ENCODE peak calls at places on chromosomes 13 and 19, in ten cellular contexts. One of them, this sample, is unnamed.

GRCh38 chr13:35474551-35474950 is 1.9 kb downstream of the MAB21L1 start:
- DNase-seq in GM03348: no peak
- DNase-seq in stimulated activated CD4-positive, alpha-beta T cell treated with anti-CD3 and anti-CD28 coated beads, Interleukin-2, amount 100 ng/mL, for 48 hours: no peak
- DNase-seq in LHCN-M2: no peak
- DNase-seq in GM23338: peak
- DNase-seq in AG08395: no peak
- DNase-seq in mammary epithelial cell: no peak
- DNase-seq in NCI-H82: peak
- DNase-seq in head of caudate nucleus: no peak
- DNase-seq in T-helper 2 cell: no peak
- DNase-seq in this sample: no peak

GRCh38 chr19:9306443-9306842 is 3.2 kb downstream of the ZNF699 start:
- DNase-seq in GM03348: peak
- DNase-seq in stimulated activated CD4-positive, alpha-beta T cell treated with anti-CD3 and anti-CD28 coated beads, Interleukin-2, amount 100 ng/mL, for 48 hours: no peak
- DNase-seq in LHCN-M2: peak
- DNase-seq in GM23338: no peak
- DNase-seq in AG08395: peak
- DNase-seq in mammary epithelial cell: peak
- DNase-seq in NCI-H82: no peak
- DNase-seq in head of caudate nucleus: no peak
- DNase-seq in T-helper 2 cell: no peak
- DNase-seq in this sample: no peak

GRCh38 chr13:96297360-96297759 is 207.5 kb downstream of the HS6ST3 start:
- DNase-seq in GM03348: no peak
- DNase-seq in stimulated activated CD4-positive, alpha-beta T cell treated with anti-CD3 and anti-CD28 coated beads, Interleukin-2, amount 100 ng/mL, for 48 hours: no peak
- DNase-seq in LHCN-M2: no peak
- DNase-seq in GM23338: peak
- DNase-seq in AG08395: no peak
- DNase-seq in mammary epithelial cell: no peak
- DNase-seq in NCI-H82: no peak
- DNase-seq in head of caudate nucleus: no peak
- DNase-seq in T-helper 2 cell: no peak
- DNase-seq in this sample: no peak

GRCh38 chr13:68234278-68234677 is 1004.1 kb upstream of the PCDH9 start:
- DNase-seq in GM03348: no peak
- DNase-seq in stimulated activated CD4-positive, alpha-beta T cell treated with anti-CD3 and anti-CD28 coated beads, Interleukin-2, amount 100 ng/mL, for 48 hours: no peak
- DNase-seq in LHCN-M2: peak
- DNase-seq in GM23338: peak
- DNase-seq in AG08395: no peak
- DNase-seq in mammary epithelial cell: peak
- DNase-seq in NCI-H82: peak
- DNase-seq in head of caudate nucleus: no peak
- DNase-seq in T-helper 2 cell: no peak
- DNase-seq in this sample: no peak

GRCh38 chr19:53183146-53183545 is 10.0 kb downstream of the ZNF665 start:
- DNase-seq in GM03348: peak
- DNase-seq in stimulated activated CD4-positive, alpha-beta T cell treated with anti-CD3 and anti-CD28 coated beads, Interleukin-2, amount 100 ng/mL, for 48 hours: no peak
- DNase-seq in LHCN-M2: peak
- DNase-seq in GM23338: no peak
- DNase-seq in AG08395: peak
- DNase-seq in mammary epithelial cell: no peak
- DNase-seq in NCI-H82: no peak
- DNase-seq in head of caudate nucleus: no peak
- DNase-seq in T-helper 2 cell: no peak
- DNase-seq in this sample: no peak

GRCh38 chr13:47249296-47249695 is 352.4 kb upstream of the HTR2A start:
- DNase-seq in GM03348: no peak
- DNase-seq in stimulated activated CD4-positive, alpha-beta T cell treated with anti-CD3 and anti-CD28 coated beads, Interleukin-2, amount 100 ng/mL, for 48 hours: no peak
- DNase-seq in LHCN-M2: no peak
- DNase-seq in GM23338: no peak
- DNase-seq in AG08395: no peak
- DNase-seq in mammary epithelial cell: no peak
- DNase-seq in NCI-H82: no peak
- DNase-seq in head of caudate nucleus: no peak
- DNase-seq in T-helper 2 cell: no peak
- DNase-seq in this sample: no peak

GRCh38 chr13:85798999-85799646 is at the start of gene SLITRK6:
- DNase-seq in GM03348: no peak
- DNase-seq in stimulated activated CD4-positive, alpha-beta T cell treated with anti-CD3 and anti-CD28 coated beads, Interleukin-2, amount 100 ng/mL, for 48 hours: no peak
- DNase-seq in LHCN-M2: peak
- DNase-seq in GM23338: peak
- DNase-seq in AG08395: no peak
- DNase-seq in mammary epithelial cell: peak
- DNase-seq in NCI-H82: peak
- DNase-seq in head of caudate nucleus: no peak
- DNase-seq in T-helper 2 cell: no peak
- DNase-seq in this sample: no peak

GRCh38 chr13:44726214-44726613 is 150.1 kb upstream of the TSC22D1 start:
- DNase-seq in GM03348: peak
- DNase-seq in stimulated activated CD4-positive, alpha-beta T cell treated with anti-CD3 and anti-CD28 coated beads, Interleukin-2, amount 100 ng/mL, for 48 hours: no peak
- DNase-seq in LHCN-M2: peak
- DNase-seq in GM23338: no peak
- DNase-seq in AG08395: peak
- DNase-seq in mammary epithelial cell: peak
- DNase-seq in NCI-H82: peak
- DNase-seq in head of caudate nucleus: no peak
- DNase-seq in T-helper 2 cell: no peak
- DNase-seq in this sample: no peak

GRCh38 chr13:23069571-23069970 is 111.2 kb upstream of the SGCG start:
- DNase-seq in GM03348: peak
- DNase-seq in stimulated activated CD4-positive, alpha-beta T cell treated with anti-CD3 and anti-CD28 coated beads, Interleukin-2, amount 100 ng/mL, for 48 hours: no peak
- DNase-seq in LHCN-M2: peak
- DNase-seq in GM23338: no peak
- DNase-seq in AG08395: peak
- DNase-seq in mammary epithelial cell: no peak
- DNase-seq in NCI-H82: no peak
- DNase-seq in head of caudate nucleus: no peak
- DNase-seq in T-helper 2 cell: no peak
- DNase-seq in this sample: no peak

GRCh38 chr13:84126671-84127171 is 244.4 kb upstream of the SLITRK1 start:
- DNase-seq in GM03348: no peak
- DNase-seq in stimulated activated CD4-positive, alpha-beta T cell treated with anti-CD3 and anti-CD28 coated beads, Interleukin-2, amount 100 ng/mL, for 48 hours: no peak
- DNase-seq in LHCN-M2: peak
- DNase-seq in GM23338: no peak
- DNase-seq in AG08395: no peak
- DNase-seq in mammary epithelial cell: no peak
- DNase-seq in NCI-H82: peak
- DNase-seq in head of caudate nucleus: no peak
- DNase-seq in T-helper 2 cell: no peak
- DNase-seq in this sample: peak

GRCh38 chr13:45296259-45296658 is 44.7 kb downstream of the TPT1 start:
- DNase-seq in GM03348: no peak
- DNase-seq in stimulated activated CD4-positive, alpha-beta T cell treated with anti-CD3 and anti-CD28 coated beads, Interleukin-2, amount 100 ng/mL, for 48 hours: no peak
- DNase-seq in LHCN-M2: peak
- DNase-seq in GM23338: no peak
- DNase-seq in AG08395: no peak
- DNase-seq in mammary epithelial cell: no peak
- DNase-seq in NCI-H82: no peak
- DNase-seq in head of caudate nucleus: no peak
- DNase-seq in T-helper 2 cell: no peak
- DNase-seq in this sample: no peak